ENCODE peak calls at places on chromosomes 12 and 14, in seven cellular contexts. F is GM12878, M is fibroblast of lung, O is neural progenitor cell, Y is PC-3, L is HCT116, C is HepG2. G is an unnamed sample. For H3K36me3, the result is how much of the 10 kb centered on the place peaks cover.

GRCh38 chr12:123891516-123892179 is 81.0 kb downstream of the CCDC92 start:
- DNase-seq in M (no peak), L (no peak), C (no peak), O (peak), F (no peak), Y (no peak), G (no peak)

GRCh38 chr12:46209914-46210834 is 58.7 kb downstream of the SLC38A1 start:
- DNase-seq in L (no peak), Y (peak), C (peak), M (peak), F (peak), O (no peak), G (no peak)

GRCh38 chr14:86911506-86911905 is 1081.5 kb downstream of the GALC start:
- DNase-seq in Y (no peak), F (no peak), M (no peak), O (no peak), C (no peak), L (no peak), G (no peak)

GRCh38 chr12:1814266-1814665 is 6.1 kb upstream of the LRTM2 start:
- DNase-seq in F (no peak), M (no peak), Y (no peak), C (no peak), O (no peak), L (no peak), G (no peak)

GRCh38 chr14:34843011-34843554 is 32.1 kb downstream of the BAZ1A start:
- DNase-seq in C (peak), Y (peak), M (peak), L (no peak), O (no peak), F (peak), G (no peak)

GRCh38 chr12:96034631-96035282 is 630 bp downstream of the LTA4H start:
- DNase-seq in F (no peak), C (peak), L (no peak), O (peak), M (peak), Y (peak), G (no peak)

GRCh38 chr12:26853303-26854027 is 20.5 kb upstream of the ITPR2 start:
- DNase-seq in L (no peak), M (peak), Y (peak), F (no peak), C (peak), O (peak), G (peak)

GRCh38 chr12:127781336-127781735 is 485.6 kb upstream of the TMEM132C start:
- DNase-seq in C (no peak), F (no peak), O (no peak), L (no peak), M (no peak), Y (no peak), G (no peak)

GRCh38 chr12:62693291-62694040 is 226.8 kb downstream of the MON2 start:
- DNase-seq in F (no peak), M (peak), Y (no peak), O (no peak), L (no peak), C (no peak), G (no peak)

GRCh38 chr12:23707270-23707669 is 242.2 kb downstream of the SOX5 start:
- DNase-seq in C (no peak), L (no peak), M (peak), Y (no peak), O (peak), F (no peak), G (no peak)

GRCh38 chr14:103801459-103801858 is 45.9 kb downstream of the PPP1R13B start:
- DNase-seq in M (peak), Y (peak), O (no peak), C (peak), F (no peak), L (no peak), G (peak)

GRCh38 chr12:57475271-57476161 is 4.2 kb downstream of the ARHGAP9 start:
- DNase-seq in O (peak), C (no peak), L (no peak), Y (no peak), F (no peak), M (peak), G (no peak)

GRCh38 chr12:122687091-122687490 is 16.1 kb downstream of the HCAR2 start:
- DNase-seq in F (no peak), Y (peak), L (no peak), M (peak), C (no peak), O (no peak), G (no peak)

GRCh38 chr12:27190761-27191160 is 53.3 kb upstream of the STK38L start:
- DNase-seq in M (peak), F (no peak), Y (peak), C (no peak), L (no peak), O (no peak), G (no peak)

GRCh38 chr12:132661972-132662371 is 25.2 kb downstream of the POLE start:
- DNase-seq in C (no peak), Y (no peak), F (no peak), O (no peak), M (no peak), L (no peak), G (no peak)

GRCh38 chr12:123498126-123498825 is 35.2 kb downstream of the RILPL1 start:
- DNase-seq in L (no peak), F (no peak), Y (no peak), O (no peak), M (no peak), C (peak), G (no peak)

GRCh38 chr12:4812621-4813327 is 92.6 kb downstream of the GALNT8 start:
- DNase-seq in O (no peak), C (no peak), M (no peak), L (no peak), Y (no peak), F (no peak), G (no peak)

GRCh38 chr14:69044965-69045555 is 66.0 kb upstream of the ACTN1 start:
- DNase-seq in M (peak), F (no peak), O (no peak), C (no peak), Y (no peak), L (no peak), G (no peak)

GRCh38 chr14:28770574-28770973 is 4.0 kb downstream of the FOXG1 start:
- DNase-seq in M (no peak), O (peak), Y (no peak), C (no peak), F (no peak), L (no peak), G (no peak)

GRCh38 chr14:79745046-79745445 is 466.3 kb downstream of the DIO2 start:
- DNase-seq in Y (no peak), F (no peak), C (no peak), O (no peak), M (no peak), L (no peak), G (no peak)

GRCh38 chr12:50542448-50542847 is 37.7 kb downstream of the DIP2B start:
- DNase-seq in O (no peak), F (no peak), Y (peak), M (peak), L (peak), C (no peak), G (no peak)

GRCh38 chr12:65926119-65927004 is 102.1 kb downstream of the HMGA2 start:
- DNase-seq in M (no peak), Y (no peak), O (peak), L (no peak), C (peak), F (no peak), G (no peak)

GRCh38 chr12:131091413-131091975 is 137.8 kb downstream of the ADGRD1 start:
- DNase-seq in Y (no peak), M (no peak), C (no peak), L (no peak), F (peak), O (no peak), G (no peak)

GRCh38 chr14:33836895-33837577 is 113.8 kb downstream of the EGLN3 start:
- DNase-seq in C (no peak), L (no peak), M (peak), F (no peak), Y (no peak), O (no peak), G (no peak)

GRCh38 chr14:33834956-33835655 is 115.8 kb downstream of the EGLN3 start:
- DNase-seq in M (no peak), L (no peak), Y (no peak), C (no peak), F (no peak), O (no peak), G (no peak)

GRCh38 chr14:33836203-33836894 is 114.5 kb downstream of the EGLN3 start:
- DNase-seq in C (no peak), F (no peak), L (no peak), O (no peak), Y (no peak), M (no peak), G (no peak)

GRCh38 chr14:33834101-33834955 is 116.5 kb downstream of the EGLN3 start:
- DNase-seq in L (no peak), Y (no peak), F (no peak), C (no peak), M (peak), O (no peak), G (no peak)

DNA sequence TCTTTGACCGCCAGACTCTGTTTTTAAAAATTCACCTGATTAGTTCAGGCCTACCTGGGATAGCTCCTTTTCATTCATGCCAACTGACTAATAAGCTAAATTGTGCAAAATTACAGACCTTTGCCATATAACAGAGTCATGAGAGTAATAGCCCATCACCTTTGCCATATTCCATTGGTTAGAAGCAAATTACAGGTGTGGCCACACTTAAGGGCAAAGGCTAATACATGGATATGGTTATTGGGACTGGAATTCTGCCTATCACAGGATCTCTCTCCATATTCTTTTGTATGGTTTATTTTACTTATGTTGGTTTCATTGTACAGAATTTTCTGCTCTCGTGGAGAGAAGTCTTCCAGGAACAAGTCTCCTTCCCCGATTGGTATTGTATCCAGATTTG is 115.2 kb downstream of the EGLN3 start:
- DNase-seq in Y (no peak), C (no peak), O (no peak), F (no peak), L (no peak), M (no peak), G (no peak)
- TF ChIP-seq EZH2 in Y (no peak), C (no peak), O (no peak), F (no peak), L (no peak), M (no peak), G (no peak)

GRCh38 chr14:33655421-33655820 is 295.5 kb downstream of the EGLN3 start:
- DNase-seq in C (no peak), L (no peak), M (no peak), O (no peak), Y (peak), F (no peak), G (no peak)
- H3K9ac ChIP-seq in C (no peak), L (no peak), M (no peak), O (no peak), Y (no peak), F (no peak), G (no peak)

GRCh38 chr14:31106768-31107167 is 80.6 kb upstream of the STRN3 start:
- DNase-seq in M (peak), L (no peak), C (no peak), Y (peak), F (no peak), O (no peak), G (no peak)

GRCh38 chr14:31110872-31111271 is 84.7 kb upstream of the STRN3 start:
- DNase-seq in F (no peak), L (no peak), O (no peak), M (no peak), C (no peak), Y (no peak), G (no peak)

GRCh38 chr14:31113794-31114193 is 87.6 kb upstream of the STRN3 start:
- DNase-seq in M (no peak), F (no peak), C (no peak), Y (no peak), O (no peak), L (no peak), G (no peak)

GRCh38 chr14:31109257-31109656 is 83.1 kb upstream of the STRN3 start:
- DNase-seq in F (no peak), C (no peak), O (no peak), L (no peak), M (no peak), Y (no peak), G (no peak)
- H3K36me3 ChIP-seq in F (under half), C (half or more), O (under half), L (half or more), M (under half), Y (half or more), G (half or more)

GRCh38 chr14:62117718-62118164 is 355.5 kb downstream of the SNAPC1 start:
- DNase-seq in M (peak), O (no peak), L (no peak), C (no peak), F (no peak), Y (no peak), G (no peak)

GRCh38 chr14:62118871-62119270 is 356.7 kb downstream of the SNAPC1 start:
- DNase-seq in L (no peak), F (no peak), M (no peak), O (no peak), C (no peak), Y (no peak), G (no peak)

GRCh38 chr14:62118461-62118860 is 356.2 kb downstream of the SNAPC1 start:
- DNase-seq in C (no peak), F (no peak), L (no peak), Y (no peak), O (no peak), M (no peak), G (no peak)

DNA sequence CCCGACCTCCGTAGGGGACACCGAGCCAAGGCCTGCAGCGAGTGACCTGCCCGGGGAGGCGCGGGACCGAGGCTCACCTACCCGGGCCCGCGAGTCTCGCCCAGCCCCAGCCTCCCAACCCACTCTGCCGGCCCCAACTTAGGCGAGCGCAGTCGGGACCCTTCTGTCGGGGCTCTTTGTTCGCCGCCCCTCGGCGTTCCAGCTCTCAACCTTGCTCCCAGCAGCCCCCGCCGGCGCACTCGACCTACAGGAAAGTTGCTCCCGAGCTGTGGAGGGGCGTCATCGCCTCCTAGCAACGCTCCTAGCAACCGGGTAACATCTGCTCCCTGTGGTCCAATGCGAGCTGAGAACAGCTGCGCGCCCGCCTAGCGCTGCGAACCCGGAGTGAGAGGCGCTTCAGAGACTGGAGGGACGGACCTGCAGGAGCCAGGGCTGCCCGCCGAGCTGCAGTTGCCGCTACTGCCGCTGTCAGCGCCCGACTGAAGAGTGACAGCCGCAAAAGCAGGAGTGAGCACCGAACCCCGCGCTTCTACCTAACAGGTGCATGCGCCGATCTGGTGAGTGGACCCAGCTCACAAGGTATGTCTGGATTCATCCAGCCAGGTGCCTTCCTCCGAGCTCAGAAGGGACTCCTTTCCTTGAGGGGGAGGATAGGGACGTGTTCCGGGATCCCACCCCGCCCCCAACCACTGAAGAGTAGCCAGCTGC is 354.9 kb downstream of the SNAPC1 start:
- DNase-seq in O (peak), C (peak), Y (no peak), F (no peak), L (no peak), M (peak), G (peak)
- TF ChIP-seq EZH2 in O (no peak), C (no peak), Y (no peak), F (no peak), L (no peak), M (peak), G (peak)

DNA sequence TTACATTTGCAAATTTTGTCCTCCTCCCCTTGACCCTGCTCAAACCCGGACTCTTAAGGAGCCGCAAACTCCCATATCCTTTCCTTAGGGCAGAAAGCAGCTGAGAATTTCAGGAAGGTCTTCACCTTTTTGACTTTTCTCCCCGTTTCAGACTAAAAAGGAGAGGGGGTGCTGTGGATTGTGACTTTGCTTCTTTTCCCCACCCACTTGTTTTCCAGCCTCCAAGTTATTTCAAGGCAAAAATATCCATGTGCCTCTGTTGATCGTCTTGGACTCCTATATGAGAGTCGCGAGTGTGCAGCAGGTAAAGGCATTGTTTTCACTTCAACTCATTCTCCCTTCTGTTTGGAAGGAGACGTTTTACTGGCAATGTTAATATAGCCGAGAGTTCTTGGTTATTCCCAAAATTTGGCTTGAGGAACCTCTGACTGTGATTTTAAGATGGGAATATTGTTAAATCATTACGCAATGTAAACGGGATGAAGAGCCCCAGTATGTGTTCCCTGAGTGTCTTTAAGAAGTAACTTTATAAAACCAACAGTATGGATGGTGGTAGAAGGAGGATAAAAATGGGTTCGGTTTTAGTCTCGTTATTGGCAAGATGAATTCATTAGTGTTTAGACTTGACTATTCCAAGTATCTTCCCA is 663 bp downstream of the LRRK2 start:
- DNase-seq in C (no peak), L (no peak), F (no peak), M (no peak), O (no peak), Y (no peak), G (no peak)
- H3K9ac ChIP-seq in C (no peak), L (no peak), F (peak), M (no peak), O (no peak), Y (no peak), G (peak)

GRCh38 chr14:101905614-101906013 is 58.8 kb upstream of the DYNC1H1 start:
- DNase-seq in Y (no peak), F (no peak), C (no peak), L (no peak), O (no peak), M (no peak), G (no peak)

GRCh38 chr14:101906645-101907044 is 57.7 kb upstream of the DYNC1H1 start:
- DNase-seq in Y (no peak), F (no peak), L (no peak), C (no peak), M (no peak), O (no peak), G (no peak)

GRCh38 chr14:101899263-101899662 is 65.1 kb upstream of the DYNC1H1 start:
- DNase-seq in F (no peak), O (no peak), Y (no peak), M (no peak), C (no peak), L (no peak), G (no peak)

GRCh38 chr14:101900253-101900652 is 64.1 kb upstream of the DYNC1H1 start:
- DNase-seq in C (no peak), L (no peak), O (no peak), F (no peak), Y (no peak), M (no peak), G (no peak)

GRCh38 chr14:101903111-101903561 is 61.2 kb upstream of the DYNC1H1 start:
- DNase-seq in M (no peak), F (no peak), C (no peak), L (no peak), O (no peak), Y (no peak), G (no peak)
- H3K36me3 ChIP-seq in M (under half), F (under half), C (under half), L (under half), O (under half), Y (under half), G (half or more)

GRCh38 chr14:105219043-105219612 is 29.2 kb upstream of the BTBD6 start:
- DNase-seq in F (no peak), Y (no peak), M (no peak), L (no peak), O (no peak), C (no peak), G (no peak)
- TF ChIP-seq EZH2 in F (no peak), Y (no peak), M (no peak), L (no peak), O (no peak), C (no peak), G (no peak)

GRCh38 chr12:49296034-49296835 is 1.3 kb downstream of the PRPH start:
- DNase-seq in C (peak), Y (peak), M (no peak), F (no peak), L (no peak), O (peak), G (no peak)
- H3K9ac ChIP-seq in C (no peak), Y (no peak), M (no peak), F (no peak), L (no peak), O (no peak), G (no peak)

GRCh38 chr14:64421166-64421565 is 33.0 kb downstream of the MTHFD1 start:
- DNase-seq in Y (peak), F (no peak), O (no peak), M (peak), C (no peak), L (no peak), G (no peak)
- H3K36me3 ChIP-seq in Y (half or more), F (under half), O (under half), M (under half), C (under half), L (under half), G (half or more)

GRCh38 chr12:54033106-54033979 is 493 bp downstream of the HOXC5 start:
- DNase-seq in F (no peak), Y (peak), O (peak), L (no peak), C (peak), M (no peak), G (no peak)
- TF ChIP-seq EZH2 in F (peak), Y (no peak), O (peak), L (no peak), C (peak), M (peak), G (no peak)